ENCODE peak calls at places on chromosomes 16 and 17, in eight cellular contexts. Q is cardiac muscle cell; Y is left ventricle myocardium inferior; P is CD8-positive, alpha-beta T cell; B is tibial artery; N is tibial nerve; L is body of pancreas; U is colonic mucosa. O is an unnamed sample.
A peak's percentile ranks its signal among the peaks of the same experiment; 100 is the strongest.

GRCh38 chr17:30321314-30321713 is 12.5 kb downstream of the TMIGD1 start:
- DNase-seq in Q (no peak), Y (no peak), P (no peak), B (no peak), N (no peak), L (no peak), U (no peak), O (no peak)

GRCh38 chr17:222172-222571 is 40.7 kb upstream of the DOC2B start:
- DNase-seq in Q (no peak), Y (peak; percentile 29), P (no peak), B (no peak), N (no peak), L (no peak), U (no peak), O (peak; percentile 49)

GRCh38 chr17:81339180-81339501 is 44.0 kb upstream of the SLC38A10 start:
- DNase-seq in Q (no peak), Y (no peak), P (no peak), B (no peak), N (no peak), L (no peak), U (no peak), O (no peak)

GRCh38 chr17:21689604-21690003 is 2.7 kb upstream of the KCNJ18 start:
- DNase-seq in Q (no peak), Y (no peak), P (no peak), B (peak; percentile 89), N (peak; percentile 47), L (no peak), U (no peak), O (no peak)

GRCh38 chr16:58636474-58636873 is 6.8 kb upstream of the CNOT1 start:
- DNase-seq in Q (no peak), Y (no peak), P (no peak), B (peak; percentile 13), N (no peak), L (no peak), U (no peak), O (no peak)

GRCh38 chr16:80936410-80936809 is 70.3 kb downstream of the CMC2 start:
- DNase-seq in Q (no peak), Y (no peak), P (no peak), B (no peak), N (no peak), L (no peak), U (no peak), O (no peak)

GRCh38 chr17:52721932-52722331 is 563.4 kb upstream of the CA10 start:
- DNase-seq in Q (no peak), Y (no peak), P (no peak), B (no peak), N (no peak), L (no peak), U (no peak), O (no peak)

GRCh38 chr16:67982011-67982696 is 1.9 kb upstream of the DPEP3 start:
- DNase-seq in Q (no peak), Y (no peak), P (no peak), B (no peak), N (no peak), L (no peak), U (no peak), O (no peak)

GRCh38 chr16:64865037-64865696 is 256.7 kb downstream of the CDH11 start:
- DNase-seq in Q (no peak), Y (no peak), P (no peak), B (no peak), N (no peak), L (no peak), U (no peak), O (no peak)

GRCh38 chr16:9761870-9762269 is 420.4 kb downstream of the GRIN2A start:
- DNase-seq in Q (no peak), Y (no peak), P (no peak), B (no peak), N (no peak), L (no peak), U (no peak), O (no peak)

GRCh38 chr17:10117581-10118001 is 80.8 kb downstream of the GAS7 start:
- DNase-seq in Q (no peak), Y (peak; percentile 43), P (no peak), B (peak; percentile 69), N (no peak), L (no peak), U (no peak), O (no peak)

GRCh38 chr16:52384378-52384777 is 162.6 kb downstream of the TOX3 start:
- DNase-seq in Q (no peak), Y (no peak), P (no peak), B (no peak), N (no peak), L (no peak), U (no peak), O (no peak)

GRCh38 chr17:81381632-81382577 is 13.4 kb upstream of the BAHCC1 start:
- DNase-seq in Q (no peak), Y (no peak), P (no peak), B (no peak), N (no peak), L (no peak), U (no peak), O (peak; percentile 48)

GRCh38 chr16:51538707-51539604 is 387.9 kb upstream of the SALL1 start:
- DNase-seq in Q (no peak), Y (no peak), P (no peak), B (no peak), N (no peak), L (no peak), U (no peak), O (no peak)

GRCh38 chr17:4771519-4772234 is at the start of gene TM4SF5:
- DNase-seq in Q (no peak), Y (no peak), P (no peak), B (no peak), N (no peak), L (no peak), U (peak; percentile 92), O (no peak)

GRCh38 chr17:43703630-43704029 is 41.9 kb upstream of the MEOX1 start:
- DNase-seq in Q (no peak), Y (no peak), P (no peak), B (no peak), N (no peak), L (no peak), U (no peak), O (no peak)

DNA sequence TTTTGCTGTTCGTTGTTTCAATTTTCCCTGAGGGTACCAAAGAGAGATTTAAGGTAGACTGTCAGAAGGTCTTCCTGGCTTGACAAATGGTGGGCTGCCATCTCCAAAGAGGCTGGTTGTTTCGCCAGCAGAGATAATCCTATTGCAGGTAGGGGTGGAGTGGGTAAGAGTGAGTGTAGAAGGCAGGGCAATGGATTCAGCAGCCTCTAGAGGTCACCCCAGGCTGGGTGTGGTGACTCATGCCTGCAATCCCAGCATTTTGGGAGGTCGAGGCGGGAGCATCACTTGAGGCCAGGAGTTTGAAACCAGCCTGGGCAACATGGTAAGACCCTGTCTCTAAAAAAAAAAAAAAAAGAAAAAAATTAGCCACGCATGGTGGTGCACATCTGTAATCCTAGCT is 34.6 kb downstream of the DCAKD start:
- DNase-seq in Q (no peak), Y (no peak), P (no peak), B (no peak), N (no peak), L (no peak), U (no peak), O (no peak)
- TF ChIP-seq CTCF in Q (peak; percentile 37), Y (no peak), P (no peak), B (no peak), N (no peak), L (no peak), U (no peak), O (no peak)

DNA sequence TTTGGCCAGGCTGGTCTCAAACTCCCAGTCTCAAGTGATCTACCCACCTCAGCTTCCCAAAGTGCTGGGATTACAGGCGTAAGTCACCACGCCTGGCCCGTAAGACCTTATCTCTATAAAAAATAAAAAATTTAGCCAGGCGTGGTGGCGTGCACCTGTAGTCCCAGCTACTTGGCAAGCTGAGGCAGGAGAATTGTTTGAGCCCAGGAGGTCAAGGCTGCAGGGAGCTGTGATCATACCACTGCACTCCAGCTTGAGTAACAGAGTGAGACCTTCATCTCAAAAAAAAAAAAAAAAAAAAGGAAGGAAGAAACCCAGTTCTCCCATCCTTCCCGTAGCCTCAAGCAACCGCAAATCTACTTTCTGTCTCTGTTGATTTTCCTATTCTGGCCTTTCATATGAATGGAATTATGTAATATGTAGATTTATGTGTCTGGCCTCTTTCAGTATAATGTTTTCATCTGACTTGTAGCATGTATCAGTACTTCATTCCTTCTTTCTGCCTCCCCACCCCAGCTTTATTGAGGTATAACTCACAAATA is 11.1 kb downstream of the CASC3 start:
- DNase-seq in Q (no peak), Y (no peak), P (no peak), B (no peak), N (no peak), L (no peak), U (no peak), O (no peak)
- H3K4me1 ChIP-seq in Q (no peaks in the 10 kb centered on the region), Y (peaks cover 63% of the 10 kb centered on the region), P (peaks cover 14% of the 10 kb centered on the region), B (peaks cover 15% of the 10 kb centered on the region), N (no peaks in the 10 kb centered on the region), L (peaks cover 4% of the 10 kb centered on the region), U (no peaks in the 10 kb centered on the region), O (peaks cover 40% of the 10 kb centered on the region)

GRCh38 chr17:61795546-61795945 is 67.8 kb downstream of the BRIP1 start:
- DNase-seq in Q (no peak), Y (no peak), P (no peak), B (no peak), N (no peak), L (no peak), U (no peak), O (no peak)

GRCh38 chr17:61803796-61804195 is 59.5 kb downstream of the BRIP1 start:
- DNase-seq in Q (no peak), Y (no peak), P (no peak), B (no peak), N (no peak), L (no peak), U (no peak), O (no peak)

GRCh38 chr17:61803216-61803615 is 60.1 kb downstream of the BRIP1 start:
- DNase-seq in Q (no peak), Y (no peak), P (no peak), B (no peak), N (no peak), L (no peak), U (no peak), O (no peak)

GRCh38 chr17:61797283-61797682 is 66.0 kb downstream of the BRIP1 start:
- DNase-seq in Q (no peak), Y (no peak), P (no peak), B (no peak), N (no peak), L (no peak), U (no peak), O (no peak)

DNA sequence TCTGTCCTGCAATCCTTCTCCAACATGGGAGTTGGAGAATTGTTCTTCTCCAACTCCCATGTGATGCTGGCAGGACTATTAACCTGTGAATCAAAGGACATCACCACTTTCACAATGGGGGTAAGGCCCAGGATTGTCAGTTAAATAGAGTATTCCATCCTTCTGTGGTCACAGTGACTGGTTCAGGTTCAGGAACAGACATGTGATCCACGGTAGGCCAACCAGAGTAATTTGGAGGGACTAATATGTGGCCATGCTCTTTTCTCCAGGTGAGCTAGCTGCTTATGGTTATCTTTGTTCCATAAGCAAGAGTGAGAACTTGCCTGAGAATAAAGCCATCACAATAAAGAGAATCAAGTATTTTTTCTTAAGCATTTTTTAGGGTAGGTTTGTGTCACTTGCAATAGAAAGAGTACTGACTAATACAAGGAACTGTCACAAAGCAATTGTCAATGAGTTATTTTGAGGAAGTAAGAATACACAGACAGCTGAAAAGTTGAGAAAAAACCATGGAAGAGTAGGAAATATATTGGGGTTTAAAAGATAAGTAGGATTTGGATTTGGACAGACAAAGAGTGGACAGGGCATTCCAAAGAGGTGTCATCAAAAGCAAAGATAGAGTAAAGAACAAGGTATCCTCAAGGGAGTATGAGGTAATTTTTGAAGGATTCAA is 63.4 kb downstream of the BRIP1 start:
- DNase-seq in Q (no peak), Y (no peak), P (no peak), B (no peak), N (no peak), L (no peak), U (no peak), O (no peak)
- H3K36me3 ChIP-seq in Q (no peaks in the 10 kb centered on the region), Y (no peaks in the 10 kb centered on the region), P (no peaks in the 10 kb centered on the region), B (no peaks in the 10 kb centered on the region), N (no peaks in the 10 kb centered on the region), L (no peaks in the 10 kb centered on the region), U (no peaks in the 10 kb centered on the region), O (no peaks in the 10 kb centered on the region)

GRCh38 chr17:5793157-5793556 is 208.8 kb upstream of the NLRP1 start:
- DNase-seq in Q (no peak), Y (no peak), P (no peak), B (no peak), N (no peak), L (no peak), U (no peak), O (no peak)
- TF ChIP-seq CTCF in Q (no peak), Y (no peak), P (no peak), B (no peak), N (no peak), L (no peak), U (no peak), O (no peak)

O was measured in psoas muscle.